ENCODE peak calls at places on chromosomes 13 and 19, in eight cellular contexts. One of them, this sample, is unnamed.

GRCh38 chr13:110555601-110556223 is 5.8 kb downstream of the RAB20 start:
- DNase-seq in IMR-90: no peak
- DNase-seq in neural progenitor cell: no peak
- DNase-seq in Karpas-422: no peak
- DNase-seq in neuronal stem cell: no peak
- DNase-seq in SK-N-SH: no peak
- DNase-seq in K562: no peak
- DNase-seq in PC-3: peak
- DNase-seq in this sample: peak

GRCh38 chr13:42906257-42906656 is 85.8 kb downstream of the EPSTI1 start:
- DNase-seq in neuronal stem cell: no peak
- DNase-seq in SK-N-SH: no peak
- DNase-seq in Karpas-422: no peak
- DNase-seq in neural progenitor cell: no peak
- DNase-seq in PC-3: no peak
- DNase-seq in K562: no peak
- DNase-seq in IMR-90: no peak
- DNase-seq in this sample: no peak

GRCh38 chr13:19960673-19961015 is 2.1 kb downstream of the ZMYM2 start:
- DNase-seq in PC-3: no peak
- DNase-seq in IMR-90: no peak
- DNase-seq in K562: no peak
- DNase-seq in Karpas-422: no peak
- DNase-seq in neural progenitor cell: no peak
- DNase-seq in SK-N-SH: no peak
- DNase-seq in neuronal stem cell: no peak
- DNase-seq in this sample: no peak

GRCh38 chr13:113963376-113963775 is 10.5 kb downstream of the C13orf46 start:
- DNase-seq in IMR-90: no peak
- DNase-seq in PC-3: no peak
- DNase-seq in SK-N-SH: no peak
- DNase-seq in K562: no peak
- DNase-seq in neuronal stem cell: no peak
- DNase-seq in neural progenitor cell: no peak
- DNase-seq in Karpas-422: no peak
- DNase-seq in this sample: no peak

GRCh38 chr19:44212865-44213346 is 574 bp downstream of the ZNF227 start:
- DNase-seq in K562: peak
- DNase-seq in PC-3: peak
- DNase-seq in SK-N-SH: peak
- DNase-seq in neuronal stem cell: no peak
- DNase-seq in neural progenitor cell: peak
- DNase-seq in IMR-90: peak
- DNase-seq in Karpas-422: peak
- DNase-seq in this sample: no peak

GRCh38 chr13:91355099-91355825 is 7.8 kb downstream of the MIR17HG start:
- DNase-seq in Karpas-422: peak
- DNase-seq in K562: no peak
- DNase-seq in neuronal stem cell: no peak
- DNase-seq in neural progenitor cell: no peak
- DNase-seq in PC-3: no peak
- DNase-seq in SK-N-SH: no peak
- DNase-seq in IMR-90: no peak
- DNase-seq in this sample: no peak

GRCh38 chr19:4186087-4186993 is 3.9 kb downstream of the ANKRD24 start:
- DNase-seq in PC-3: peak
- DNase-seq in neural progenitor cell: peak
- DNase-seq in IMR-90: peak
- DNase-seq in K562: peak
- DNase-seq in neuronal stem cell: peak
- DNase-seq in SK-N-SH: peak
- DNase-seq in Karpas-422: peak
- DNase-seq in this sample: no peak

GRCh38 chr13:99086869-99087129 is 108.9 kb upstream of the DOCK9 start:
- DNase-seq in IMR-90: no peak
- DNase-seq in PC-3: no peak
- DNase-seq in SK-N-SH: no peak
- DNase-seq in neuronal stem cell: peak
- DNase-seq in Karpas-422: no peak
- DNase-seq in neural progenitor cell: no peak
- DNase-seq in K562: no peak
- DNase-seq in this sample: no peak

GRCh38 chr13:91132786-91133185 is 214.7 kb upstream of the MIR17HG start:
- DNase-seq in IMR-90: no peak
- DNase-seq in Karpas-422: no peak
- DNase-seq in SK-N-SH: no peak
- DNase-seq in neuronal stem cell: no peak
- DNase-seq in PC-3: no peak
- DNase-seq in K562: no peak
- DNase-seq in neural progenitor cell: no peak
- DNase-seq in this sample: no peak

GRCh38 chr13:111065698-111066097 is 49.4 kb upstream of the ARHGEF7 start:
- DNase-seq in neuronal stem cell: no peak
- DNase-seq in neural progenitor cell: no peak
- DNase-seq in K562: no peak
- DNase-seq in IMR-90: no peak
- DNase-seq in SK-N-SH: no peak
- DNase-seq in PC-3: no peak
- DNase-seq in Karpas-422: no peak
- DNase-seq in this sample: no peak

GRCh38 chr19:50475736-50476223 is 527 bp upstream of the EMC10 start:
- DNase-seq in K562: no peak
- DNase-seq in SK-N-SH: no peak
- DNase-seq in neuronal stem cell: no peak
- DNase-seq in neural progenitor cell: no peak
- DNase-seq in Karpas-422: no peak
- DNase-seq in IMR-90: no peak
- DNase-seq in PC-3: no peak
- DNase-seq in this sample: no peak
- H2AFZ ChIP-seq in K562: no peak
- H2AFZ ChIP-seq in SK-N-SH: no peak
- H2AFZ ChIP-seq in neuronal stem cell: peak
- H2AFZ ChIP-seq in neural progenitor cell: peak
- H2AFZ ChIP-seq in Karpas-422: no peak
- H2AFZ ChIP-seq in IMR-90: peak
- H2AFZ ChIP-seq in PC-3: no peak
- H2AFZ ChIP-seq in this sample: no peak

DNA sequence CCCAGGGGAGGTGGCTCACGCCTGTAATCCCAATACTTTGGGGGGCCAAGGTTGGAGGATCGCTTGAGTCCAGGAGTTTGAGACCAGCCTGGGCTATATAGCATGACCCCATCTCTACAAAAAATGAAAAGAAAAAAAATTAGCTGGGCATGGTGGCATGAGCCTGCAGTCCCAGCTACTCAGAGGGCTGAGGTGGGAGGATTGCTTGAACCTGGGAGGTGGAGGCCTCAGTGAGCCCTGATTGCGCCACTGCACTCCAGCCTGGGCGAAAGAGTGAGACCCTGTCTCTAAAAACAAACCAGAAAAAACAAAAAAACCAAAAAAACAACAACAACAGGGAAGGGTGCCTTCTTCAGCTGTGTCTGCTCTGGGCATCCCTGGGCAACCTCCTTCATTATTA is 499 bp upstream of the MYO1F start:
- DNase-seq in K562: no peak
- DNase-seq in Karpas-422: no peak
- DNase-seq in PC-3: no peak
- DNase-seq in SK-N-SH: no peak
- DNase-seq in neural progenitor cell: no peak
- DNase-seq in neuronal stem cell: no peak
- DNase-seq in IMR-90: no peak
- DNase-seq in this sample: no peak
- H2AFZ ChIP-seq in K562: peak
- H2AFZ ChIP-seq in Karpas-422: no peak
- H2AFZ ChIP-seq in PC-3: no peak
- H2AFZ ChIP-seq in SK-N-SH: no peak
- H2AFZ ChIP-seq in neural progenitor cell: no peak
- H2AFZ ChIP-seq in neuronal stem cell: no peak
- H2AFZ ChIP-seq in IMR-90: no peak
- H2AFZ ChIP-seq in this sample: no peak

GRCh38 chr19:2494447-2495129 is 18.7 kb downstream of the GADD45B start:
- DNase-seq in neural progenitor cell: peak
- DNase-seq in K562: peak
- DNase-seq in PC-3: peak
- DNase-seq in neuronal stem cell: no peak
- DNase-seq in IMR-90: peak
- DNase-seq in SK-N-SH: peak
- DNase-seq in Karpas-422: peak
- DNase-seq in this sample: peak
- H2AFZ ChIP-seq in neural progenitor cell: peak
- H2AFZ ChIP-seq in K562: peak
- H2AFZ ChIP-seq in PC-3: peak
- H2AFZ ChIP-seq in neuronal stem cell: peak
- H2AFZ ChIP-seq in IMR-90: peak
- H2AFZ ChIP-seq in SK-N-SH: peak
- H2AFZ ChIP-seq in Karpas-422: peak
- H2AFZ ChIP-seq in this sample: no peak

DNA sequence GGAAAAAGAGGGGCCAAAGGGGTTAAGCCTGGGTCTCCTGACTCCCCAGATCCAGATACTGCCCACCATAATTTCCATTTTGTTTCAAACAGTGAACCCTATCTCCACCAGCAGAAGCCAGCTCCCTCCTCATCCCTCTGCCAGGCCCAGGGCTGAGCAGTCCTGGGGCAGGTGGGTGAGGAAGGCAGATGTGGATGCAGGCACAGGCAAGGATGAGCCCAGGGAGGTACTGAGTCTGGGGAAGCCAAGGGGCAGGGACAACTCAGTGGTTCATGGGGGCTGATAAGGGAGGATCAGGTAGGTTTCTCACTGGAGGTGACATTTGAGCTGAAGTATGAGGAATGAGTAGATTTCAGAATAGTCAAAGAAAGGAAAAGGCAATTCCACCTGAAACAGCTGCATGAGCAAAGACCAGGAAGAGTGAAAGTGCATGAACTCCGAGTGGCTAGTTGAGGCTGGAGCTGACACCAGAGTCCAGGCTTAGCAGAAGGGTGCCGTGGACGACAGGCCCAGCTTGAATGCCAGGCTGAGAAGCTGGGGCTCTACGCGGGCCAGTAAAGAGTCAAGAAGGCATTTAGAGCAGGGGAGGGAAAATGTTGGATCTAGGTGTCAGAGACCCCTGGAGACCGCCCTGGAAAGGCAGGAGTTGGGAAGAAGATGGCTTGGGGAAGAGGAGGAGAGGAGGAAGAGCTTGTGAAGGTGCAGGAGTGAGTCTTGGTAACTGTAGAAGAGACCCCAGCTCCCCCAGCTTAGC is 10.3 kb downstream of the CIC start:
- DNase-seq in SK-N-SH: no peak
- DNase-seq in Karpas-422: no peak
- DNase-seq in neuronal stem cell: no peak
- DNase-seq in IMR-90: no peak
- DNase-seq in PC-3: no peak
- DNase-seq in K562: no peak
- DNase-seq in neural progenitor cell: no peak
- DNase-seq in this sample: no peak
- H2AFZ ChIP-seq in SK-N-SH: no peak
- H2AFZ ChIP-seq in Karpas-422: no peak
- H2AFZ ChIP-seq in neuronal stem cell: peak
- H2AFZ ChIP-seq in IMR-90: peak
- H2AFZ ChIP-seq in PC-3: no peak
- H2AFZ ChIP-seq in K562: peak
- H2AFZ ChIP-seq in neural progenitor cell: peak
- H2AFZ ChIP-seq in this sample: no peak

GRCh38 chr19:11267316-11268085 is 5.2 kb upstream of the DOCK6 start:
- DNase-seq in K562: no peak
- DNase-seq in neuronal stem cell: no peak
- DNase-seq in SK-N-SH: no peak
- DNase-seq in IMR-90: no peak
- DNase-seq in PC-3: no peak
- DNase-seq in Karpas-422: no peak
- DNase-seq in neural progenitor cell: no peak
- DNase-seq in this sample: no peak

GRCh38 chr19:11264452-11265176 is 2.3 kb upstream of the DOCK6 start:
- DNase-seq in K562: peak
- DNase-seq in IMR-90: no peak
- DNase-seq in SK-N-SH: no peak
- DNase-seq in neuronal stem cell: no peak
- DNase-seq in PC-3: no peak
- DNase-seq in Karpas-422: peak
- DNase-seq in neural progenitor cell: no peak
- DNase-seq in this sample: peak

GRCh38 chr19:11263726-11264125 is 1.4 kb upstream of the DOCK6 start:
- DNase-seq in IMR-90: no peak
- DNase-seq in neural progenitor cell: no peak
- DNase-seq in SK-N-SH: no peak
- DNase-seq in neuronal stem cell: no peak
- DNase-seq in PC-3: no peak
- DNase-seq in Karpas-422: no peak
- DNase-seq in K562: no peak
- DNase-seq in this sample: no peak

GRCh38 chr19:11265177-11265784 is 3.0 kb upstream of the DOCK6 start:
- DNase-seq in neural progenitor cell: no peak
- DNase-seq in K562: peak
- DNase-seq in Karpas-422: no peak
- DNase-seq in PC-3: no peak
- DNase-seq in neuronal stem cell: no peak
- DNase-seq in IMR-90: no peak
- DNase-seq in SK-N-SH: no peak
- DNase-seq in this sample: no peak

DNA sequence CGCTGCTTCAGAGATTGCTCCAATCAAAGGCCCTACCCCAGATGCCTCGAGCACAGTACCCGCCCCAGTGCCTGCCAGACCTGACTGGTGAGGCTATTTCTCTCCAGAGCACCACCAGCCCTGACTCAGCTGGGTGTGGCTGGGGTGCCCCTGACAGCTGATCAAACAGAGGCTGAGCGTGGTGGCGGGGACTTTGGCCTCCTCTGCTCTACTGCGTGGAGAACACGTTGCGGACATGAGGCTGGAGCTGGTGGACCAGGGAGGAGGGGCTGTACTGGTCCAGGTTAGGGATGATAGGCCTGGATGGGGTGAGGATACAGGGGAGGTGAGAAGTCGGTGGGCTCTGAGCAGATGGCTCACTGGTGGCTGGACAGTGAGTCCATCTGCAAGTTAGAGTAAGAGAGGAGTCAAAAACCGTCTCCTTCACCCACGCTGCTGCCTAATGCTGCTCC is 3.5 kb upstream of the DOCK6 start:
- DNase-seq in neural progenitor cell: no peak
- DNase-seq in K562: no peak
- DNase-seq in SK-N-SH: no peak
- DNase-seq in PC-3: peak
- DNase-seq in neuronal stem cell: no peak
- DNase-seq in Karpas-422: no peak
- DNase-seq in IMR-90: no peak
- DNase-seq in this sample: peak
- H2AFZ ChIP-seq in neural progenitor cell: no peak
- H2AFZ ChIP-seq in K562: peak
- H2AFZ ChIP-seq in SK-N-SH: no peak
- H2AFZ ChIP-seq in PC-3: peak
- H2AFZ ChIP-seq in neuronal stem cell: no peak
- H2AFZ ChIP-seq in Karpas-422: no peak
- H2AFZ ChIP-seq in IMR-90: peak
- H2AFZ ChIP-seq in this sample: no peak

This sample was measured in PC-9.